ENCODE peak calls at places on chromosome 9, in nine cellular contexts. One of them, this sample, is unnamed.

GRCh38 chr9:132041825-132042224 is 37.8 kb downstream of the MED27 start:
- DNase-seq in AG10803: no peak
- DNase-seq in sigmoid colon: no peak
- DNase-seq in nephron progenitor cell: no peak
- DNase-seq in breast epithelium: no peak
- DNase-seq in GM06990: no peak
- DNase-seq in EL: no peak
- DNase-seq in skeletal muscle cell: no peak
- DNase-seq in stimulated activated CD8-positive, alpha-beta memory T cell treated with anti-CD3 and anti-CD28 coated beads, Interleukin-12 subunit alpha, Interleukin-12 subunit beta, amount 100 ng/mL, for 1 hour: no peak
- DNase-seq in this sample: no peak

GRCh38 chr9:33250458-33250995 is 10.6 kb downstream of the SPINK4 start:
- DNase-seq in stimulated activated CD8-positive, alpha-beta memory T cell treated with anti-CD3 and anti-CD28 coated beads, Interleukin-12 subunit alpha, Interleukin-12 subunit beta, amount 100 ng/mL, for 1 hour: no peak
- DNase-seq in EL: peak; percentile 57
- DNase-seq in breast epithelium: no peak
- DNase-seq in skeletal muscle cell: peak; percentile 38
- DNase-seq in AG10803: peak; percentile 76
- DNase-seq in sigmoid colon: peak; percentile 38
- DNase-seq in nephron progenitor cell: no peak
- DNase-seq in GM06990: no peak
- DNase-seq in this sample: no peak

GRCh38 chr9:89880721-89881120 is 275.9 kb downstream of the GADD45G start:
- DNase-seq in sigmoid colon: peak; percentile 33
- DNase-seq in breast epithelium: no peak
- DNase-seq in GM06990: no peak
- DNase-seq in skeletal muscle cell: no peak
- DNase-seq in AG10803: no peak
- DNase-seq in EL: no peak
- DNase-seq in nephron progenitor cell: no peak
- DNase-seq in stimulated activated CD8-positive, alpha-beta memory T cell treated with anti-CD3 and anti-CD28 coated beads, Interleukin-12 subunit alpha, Interleukin-12 subunit beta, amount 100 ng/mL, for 1 hour: no peak
- DNase-seq in this sample: no peak

GRCh38 chr9:128218172-128218517 is 15.0 kb downstream of the DNM1 start:
- DNase-seq in EL: no peak
- DNase-seq in stimulated activated CD8-positive, alpha-beta memory T cell treated with anti-CD3 and anti-CD28 coated beads, Interleukin-12 subunit alpha, Interleukin-12 subunit beta, amount 100 ng/mL, for 1 hour: no peak
- DNase-seq in AG10803: no peak
- DNase-seq in sigmoid colon: no peak
- DNase-seq in nephron progenitor cell: no peak
- DNase-seq in skeletal muscle cell: no peak
- DNase-seq in GM06990: no peak
- DNase-seq in breast epithelium: no peak
- DNase-seq in this sample: no peak

GRCh38 chr9:88524911-88525310 is 10.1 kb upstream of the NXNL2 start:
- DNase-seq in sigmoid colon: no peak
- DNase-seq in GM06990: no peak
- DNase-seq in stimulated activated CD8-positive, alpha-beta memory T cell treated with anti-CD3 and anti-CD28 coated beads, Interleukin-12 subunit alpha, Interleukin-12 subunit beta, amount 100 ng/mL, for 1 hour: no peak
- DNase-seq in skeletal muscle cell: no peak
- DNase-seq in EL: no peak
- DNase-seq in breast epithelium: no peak
- DNase-seq in AG10803: no peak
- DNase-seq in nephron progenitor cell: no peak
- DNase-seq in this sample: no peak

GRCh38 chr9:121278535-121279169 is 10.7 kb downstream of the GSN start:
- DNase-seq in AG10803: peak; percentile 100
- DNase-seq in nephron progenitor cell: peak; percentile 47
- DNase-seq in EL: peak; percentile 99
- DNase-seq in skeletal muscle cell: peak; percentile 99
- DNase-seq in breast epithelium: no peak
- DNase-seq in GM06990: no peak
- DNase-seq in sigmoid colon: peak; percentile 94
- DNase-seq in stimulated activated CD8-positive, alpha-beta memory T cell treated with anti-CD3 and anti-CD28 coated beads, Interleukin-12 subunit alpha, Interleukin-12 subunit beta, amount 100 ng/mL, for 1 hour: no peak
- DNase-seq in this sample: peak; percentile 66

GRCh38 chr9:95078516-95078915 is 239.0 kb downstream of the FANCC start:
- DNase-seq in skeletal muscle cell: no peak
- DNase-seq in nephron progenitor cell: no peak
- DNase-seq in EL: no peak
- DNase-seq in GM06990: no peak
- DNase-seq in sigmoid colon: peak; percentile 54
- DNase-seq in AG10803: no peak
- DNase-seq in stimulated activated CD8-positive, alpha-beta memory T cell treated with anti-CD3 and anti-CD28 coated beads, Interleukin-12 subunit alpha, Interleukin-12 subunit beta, amount 100 ng/mL, for 1 hour: no peak
- DNase-seq in breast epithelium: peak; percentile 44
- DNase-seq in this sample: no peak

GRCh38 chr9:117718701-117719100 is 14.5 kb downstream of the TLR4 start:
- DNase-seq in GM06990: no peak
- DNase-seq in breast epithelium: no peak
- DNase-seq in AG10803: peak; percentile 26
- DNase-seq in nephron progenitor cell: no peak
- DNase-seq in EL: peak; percentile 13
- DNase-seq in stimulated activated CD8-positive, alpha-beta memory T cell treated with anti-CD3 and anti-CD28 coated beads, Interleukin-12 subunit alpha, Interleukin-12 subunit beta, amount 100 ng/mL, for 1 hour: no peak
- DNase-seq in sigmoid colon: no peak
- DNase-seq in skeletal muscle cell: no peak
- DNase-seq in this sample: no peak

GRCh38 chr9:72305102-72305546 is 59.9 kb downstream of the ZFAND5 start:
- DNase-seq in GM06990: peak; percentile 12
- DNase-seq in skeletal muscle cell: no peak
- DNase-seq in AG10803: no peak
- DNase-seq in nephron progenitor cell: peak; percentile 22
- DNase-seq in breast epithelium: no peak
- DNase-seq in EL: peak; percentile 6
- DNase-seq in stimulated activated CD8-positive, alpha-beta memory T cell treated with anti-CD3 and anti-CD28 coated beads, Interleukin-12 subunit alpha, Interleukin-12 subunit beta, amount 100 ng/mL, for 1 hour: peak; percentile 1
- DNase-seq in sigmoid colon: peak; percentile 97
- DNase-seq in this sample: no peak

GRCh38 chr9:36798350-36799065 is 225.8 kb downstream of the MELK start:
- DNase-seq in breast epithelium: no peak
- DNase-seq in skeletal muscle cell: no peak
- DNase-seq in stimulated activated CD8-positive, alpha-beta memory T cell treated with anti-CD3 and anti-CD28 coated beads, Interleukin-12 subunit alpha, Interleukin-12 subunit beta, amount 100 ng/mL, for 1 hour: no peak
- DNase-seq in EL: no peak
- DNase-seq in GM06990: no peak
- DNase-seq in sigmoid colon: no peak
- DNase-seq in AG10803: no peak
- DNase-seq in nephron progenitor cell: peak; percentile 31
- DNase-seq in this sample: no peak

GRCh38 chr9:18848657-18849056 is 184.4 kb downstream of the SAXO1 start:
- DNase-seq in sigmoid colon: no peak
- DNase-seq in AG10803: no peak
- DNase-seq in GM06990: no peak
- DNase-seq in nephron progenitor cell: no peak
- DNase-seq in breast epithelium: no peak
- DNase-seq in EL: no peak
- DNase-seq in skeletal muscle cell: no peak
- DNase-seq in stimulated activated CD8-positive, alpha-beta memory T cell treated with anti-CD3 and anti-CD28 coated beads, Interleukin-12 subunit alpha, Interleukin-12 subunit beta, amount 100 ng/mL, for 1 hour: no peak
- DNase-seq in this sample: no peak

GRCh38 chr9:573551-574410 is 267.7 kb upstream of the DMRT1 start:
- DNase-seq in stimulated activated CD8-positive, alpha-beta memory T cell treated with anti-CD3 and anti-CD28 coated beads, Interleukin-12 subunit alpha, Interleukin-12 subunit beta, amount 100 ng/mL, for 1 hour: no peak
- DNase-seq in GM06990: no peak
- DNase-seq in sigmoid colon: no peak
- DNase-seq in nephron progenitor cell: peak; percentile 10
- DNase-seq in EL: no peak
- DNase-seq in breast epithelium: no peak
- DNase-seq in skeletal muscle cell: no peak
- DNase-seq in AG10803: no peak
- DNase-seq in this sample: no peak